ENCODE peak calls at places on chromosome 9, in nine cellular contexts. D, R, P, A, G, N, K, V and X are unnamed samples.

GRCh38 chr9:27414215-27414731 is 109.8 kb upstream of the IFNK start:
- DNase-seq in D (no peak), R (no peak), P (no peak), A (no peak), G (no peak), N (no peak), K (no peak), V (peak), X (no peak)

GRCh38 chr9:2193565-2193964 is 178.4 kb downstream of the SMARCA2 start:
- DNase-seq in D (no peak), R (no peak), P (no peak), A (no peak), G (no peak), N (no peak), K (no peak), V (no peak), X (no peak)

GRCh38 chr9:19665146-19665863 is 123.5 kb downstream of the SLC24A2 start:
- DNase-seq in D (no peak), R (no peak), P (peak), A (no peak), G (no peak), N (no peak), K (no peak), V (no peak), X (no peak)

GRCh38 chr9:133225171-133226011 is 16.3 kb upstream of the OBP2B start:
- DNase-seq in D (no peak), R (peak), P (no peak), A (no peak), G (no peak), N (no peak), K (no peak), V (peak), X (no peak)

GRCh38 chr9:97514531-97514930 is 13.1 kb downstream of the TMOD1 start:
- DNase-seq in D (no peak), R (no peak), P (no peak), A (no peak), G (no peak), N (no peak), K (no peak), V (peak), X (no peak)

GRCh38 chr9:78021692-78022091 is 9.9 kb downstream of the GNAQ start:
- DNase-seq in D (no peak), R (peak), P (no peak), A (no peak), G (no peak), N (peak), K (no peak), V (peak), X (no peak)

GRCh38 chr9:132729235-132729890 is 59.1 kb downstream of the GTF3C4 start:
- DNase-seq in D (no peak), R (no peak), P (no peak), A (no peak), G (no peak), N (no peak), K (no peak), V (no peak), X (no peak)

GRCh38 chr9:1005043-1005667 is 28.7 kb downstream of the DMRT3 start:
- DNase-seq in D (no peak), R (no peak), P (peak), A (peak), G (peak), N (peak), K (peak), V (no peak), X (peak)

GRCh38 chr9:95626885-95627558 is 110.3 kb upstream of the PTCH1 start:
- DNase-seq in D (peak), R (no peak), P (no peak), A (no peak), G (no peak), N (no peak), K (no peak), V (peak), X (no peak)

GRCh38 chr9:133958756-133959155 is 33.4 kb downstream of the VAV2 start:
- DNase-seq in D (no peak), R (peak), P (peak), A (no peak), G (no peak), N (no peak), K (no peak), V (no peak), X (peak)

GRCh38 chr9:127455299-127455992 is 4.1 kb downstream of the LRSAM1 start:
- DNase-seq in D (peak), R (peak), P (no peak), A (no peak), G (no peak), N (peak), K (no peak), V (peak), X (no peak)

GRCh38 chr9:12722131-12722530 is 28.9 kb downstream of the TYRP1 start:
- DNase-seq in D (no peak), R (no peak), P (no peak), A (peak), G (no peak), N (peak), K (no peak), V (no peak), X (no peak)

GRCh38 chr9:118222375-118222774 is 518.2 kb downstream of the TLR4 start:
- DNase-seq in D (no peak), R (no peak), P (no peak), A (no peak), G (no peak), N (no peak), K (no peak), V (no peak), X (no peak)

GRCh38 chr9:20505574-20505973 is 116.7 kb downstream of the MLLT3 start:
- DNase-seq in D (no peak), R (no peak), P (no peak), A (no peak), G (no peak), N (no peak), K (no peak), V (no peak), X (no peak)

GRCh38 chr9:96157675-96158074 is 144.3 kb downstream of the HSD17B3 start:
- DNase-seq in D (no peak), R (no peak), P (no peak), A (no peak), G (no peak), N (no peak), K (no peak), V (no peak), X (no peak)

GRCh38 chr9:96567203-96567700 is 52.4 kb downstream of the CDC14B start:
- DNase-seq in D (no peak), R (no peak), P (no peak), A (peak), G (no peak), N (peak), K (no peak), V (no peak), X (peak)

GRCh38 chr9:112997236-112997941 is 14.6 kb downstream of the ZNF883 start:
- DNase-seq in D (no peak), R (no peak), P (no peak), A (peak), G (no peak), N (no peak), K (no peak), V (no peak), X (no peak)

GRCh38 chr9:93096131-93096802 is at the start of gene CARD19:
- DNase-seq in D (peak), R (no peak), P (no peak), A (no peak), G (peak), N (peak), K (peak), V (peak), X (peak)

GRCh38 chr9:8647824-8648223 is 848.2 kb upstream of the DMAC1 start:
- DNase-seq in D (no peak), R (no peak), P (no peak), A (no peak), G (no peak), N (no peak), K (no peak), V (no peak), X (no peak)

GRCh38 chr9:33921967-33922895 is 105.3 kb downstream of the UBE2R2 start:
- DNase-seq in D (peak), R (no peak), P (no peak), A (peak), G (no peak), N (peak), K (no peak), V (no peak), X (no peak)

GRCh38 chr9:69019808-69020207 is 5.9 kb upstream of the PRKACG start:
- DNase-seq in D (peak), R (no peak), P (no peak), A (no peak), G (no peak), N (no peak), K (no peak), V (no peak), X (no peak)

GRCh38 chr9:137035507-137035834 is 3.6 kb upstream of the FUT7 start:
- DNase-seq in D (no peak), R (no peak), P (no peak), A (no peak), G (no peak), N (no peak), K (no peak), V (no peak), X (no peak)
- TF ChIP-seq CTCF in D (peak), R (no peak), P (no peak), A (no peak), G (no peak), N (no peak), K (no peak), V (no peak), X (peak)

DNA sequence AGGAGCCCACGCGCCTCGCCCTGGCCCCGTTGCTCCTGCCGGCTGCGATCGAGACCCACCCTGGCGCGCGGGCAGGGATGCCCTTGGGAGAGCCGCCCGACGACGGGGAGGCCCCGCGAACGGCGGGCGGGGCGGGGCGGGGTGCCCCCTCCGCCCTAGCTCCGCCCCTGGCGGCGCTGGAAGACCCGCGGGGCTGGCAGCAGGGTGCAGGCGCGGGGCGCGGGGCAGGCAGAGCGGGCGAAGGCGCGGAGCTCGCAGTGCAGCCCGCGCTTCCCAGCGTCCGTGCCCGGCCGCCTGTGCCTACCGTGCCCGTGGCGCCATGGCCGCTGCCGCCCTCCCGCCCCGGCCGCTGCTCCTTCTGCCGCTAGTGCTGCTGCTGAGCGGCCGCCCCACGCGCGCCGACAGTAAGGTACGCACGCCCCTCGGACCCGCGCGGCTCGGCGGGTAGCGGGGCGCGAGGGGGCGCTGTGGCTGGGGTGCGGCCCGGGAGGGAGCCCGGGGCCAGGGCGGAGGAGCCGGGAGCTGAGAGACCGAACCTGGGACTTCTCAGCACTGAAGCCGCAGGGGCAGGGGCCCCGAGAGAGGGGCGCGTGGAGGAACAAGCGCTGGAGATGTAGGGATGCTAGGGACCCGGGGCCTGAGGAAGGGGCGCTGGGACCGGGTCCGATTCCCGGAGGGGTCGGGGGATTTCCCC is at the start of gene OLFML2A:
- DNase-seq in D (peak), R (peak), P (peak), A (peak), G (no peak), N (no peak), K (no peak), V (no peak), X (peak)
- TF ChIP-seq CTCF in D (no peak), R (peak), P (no peak), A (no peak), G (peak), N (no peak), K (no peak), V (peak), X (peak)

DNA sequence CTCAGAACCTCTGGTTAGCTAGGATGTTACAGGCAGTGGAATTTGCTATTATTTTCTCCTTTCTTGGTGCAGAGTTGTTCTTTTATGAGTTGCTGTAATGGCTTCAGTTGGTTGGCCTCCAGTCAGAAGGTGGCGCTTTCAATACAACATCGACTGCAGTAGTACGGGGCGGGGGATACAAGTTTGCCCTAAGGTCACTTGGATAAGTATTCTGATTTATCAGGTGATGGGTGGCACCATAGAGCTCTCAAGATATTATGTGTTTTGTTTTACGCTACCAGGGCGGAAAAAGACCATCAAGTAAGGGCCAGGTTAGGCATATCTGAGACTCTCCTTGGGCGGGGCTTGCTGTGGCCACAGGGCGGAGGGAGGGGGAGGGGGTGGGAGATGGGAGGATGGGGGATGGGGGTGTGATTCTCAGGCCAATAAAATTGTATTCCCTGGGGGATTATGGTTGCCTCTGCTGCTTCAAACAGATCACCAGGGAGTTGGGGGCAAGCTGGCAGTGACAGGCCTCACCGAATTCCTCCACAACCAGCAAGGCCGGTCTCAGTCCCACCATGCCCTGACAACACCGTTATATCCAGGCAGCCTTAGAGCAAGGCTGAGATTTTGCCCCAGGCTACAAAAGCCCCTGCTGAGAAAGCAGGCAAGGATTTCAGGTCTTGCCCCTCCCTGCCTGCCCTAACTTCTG is 15.9 kb upstream of the RNF38 start:
- DNase-seq in D (no peak), R (no peak), P (no peak), A (no peak), G (no peak), N (no peak), K (no peak), V (no peak), X (no peak)
- TF ChIP-seq CTCF in D (no peak), R (no peak), P (no peak), A (no peak), G (no peak), N (no peak), K (no peak), V (no peak), X (no peak)

DNA sequence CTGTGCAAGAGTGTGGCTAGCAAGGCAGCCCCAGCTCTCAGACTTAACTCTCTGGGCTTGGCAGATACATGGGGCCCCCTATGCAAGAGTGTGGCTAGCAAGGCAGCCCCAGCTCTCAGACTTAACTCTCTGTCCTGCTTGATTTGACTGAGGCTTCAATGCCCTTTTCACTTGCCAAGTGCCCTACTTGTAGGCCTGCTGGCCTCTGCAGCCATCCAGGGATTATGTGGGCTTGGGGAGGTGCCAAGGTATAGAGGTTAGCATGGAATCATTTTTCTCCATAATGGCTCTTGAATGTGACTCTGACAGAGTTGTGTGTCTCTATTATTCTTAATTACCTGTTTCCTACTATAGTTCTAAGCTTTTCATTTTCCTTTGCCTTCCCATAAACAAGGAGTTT is 115.5 kb upstream of the RUSC2 start:
- DNase-seq in D (no peak), R (no peak), P (no peak), A (no peak), G (no peak), N (no peak), K (no peak), V (no peak), X (no peak)
- TF ChIP-seq CTCF in D (no peak), R (no peak), P (no peak), A (no peak), G (no peak), N (no peak), K (no peak), V (no peak), X (no peak)

GRCh38 chr9:114437401-114437893 is 49.7 kb upstream of the AKNA start:
- DNase-seq in D (no peak), R (no peak), P (no peak), A (no peak), G (no peak), N (no peak), K (no peak), V (no peak), X (no peak)

GRCh38 chr9:114433086-114433485 is 45.3 kb upstream of the AKNA start:
- DNase-seq in D (no peak), R (no peak), P (no peak), A (no peak), G (no peak), N (no peak), K (no peak), V (no peak), X (no peak)

GRCh38 chr9:114433720-114434255 is 46.0 kb upstream of the AKNA start:
- DNase-seq in D (no peak), R (no peak), P (no peak), A (no peak), G (no peak), N (no peak), K (no peak), V (no peak), X (no peak)

GRCh38 chr9:114432323-114433067 is 44.7 kb upstream of the AKNA start:
- DNase-seq in D (no peak), R (no peak), P (no peak), A (no peak), G (no peak), N (no peak), K (no peak), V (no peak), X (no peak)

GRCh38 chr9:114434878-114435311 is 47.1 kb upstream of the AKNA start:
- DNase-seq in D (no peak), R (no peak), P (no peak), A (peak), G (peak), N (peak), K (no peak), V (no peak), X (peak)
- TF ChIP-seq CTCF in D (peak), R (no peak), P (peak), A (peak), G (peak), N (peak), K (peak), V (peak), X (peak)